ENCODE peak calls at places on chromosome 1, in seven cellular contexts. S, V, C, P, H, B and M are unnamed samples.

GRCh38 chr1:33347650-33347992 is 26.7 kb upstream of the A3GALT2 start:
- DNase-seq in S (no peak), V (no peak), C (no peak), P (peak), H (no peak), B (peak), M (no peak)

GRCh38 chr1:163258181-163258580 is 55.5 kb upstream of the RGS5 start:
- DNase-seq in S (peak), V (no peak), C (no peak), P (no peak), H (no peak), B (no peak), M (no peak)

GRCh38 chr1:62184291-62184690 is 10.4 kb upstream of the L1TD1 start:
- DNase-seq in S (no peak), V (no peak), C (no peak), P (peak), H (no peak), B (no peak), M (no peak)

GRCh38 chr1:29853716-29854330 is 617.5 kb downstream of the PTPRU start:
- DNase-seq in S (no peak), V (no peak), C (no peak), P (no peak), H (no peak), B (no peak), M (no peak)

GRCh38 chr1:226541631-226542622 is 6.6 kb upstream of the STUM start:
- DNase-seq in S (no peak), V (no peak), C (no peak), P (peak), H (no peak), B (peak), M (no peak)

GRCh38 chr1:248756151-248756550 is 592 bp upstream of the LYPD8 start:
- DNase-seq in S (no peak), V (no peak), C (no peak), P (no peak), H (no peak), B (no peak), M (no peak)

GRCh38 chr1:25631750-25632495 is 15.3 kb downstream of the MAN1C1 start:
- DNase-seq in S (no peak), V (no peak), C (no peak), P (no peak), H (no peak), B (peak), M (no peak)

GRCh38 chr1:38741341-38741740 is 118.2 kb downstream of the RRAGC start:
- DNase-seq in S (no peak), V (no peak), C (no peak), P (no peak), H (no peak), B (no peak), M (no peak)

GRCh38 chr1:109547412-109548320 is 749 bp upstream of the GNAI3 start:
- DNase-seq in S (no peak), V (no peak), C (no peak), P (no peak), H (peak), B (peak), M (peak)

GRCh38 chr1:76511226-76511625 is 356.1 kb upstream of the ST6GALNAC5 start:
- DNase-seq in S (no peak), V (no peak), C (no peak), P (no peak), H (no peak), B (no peak), M (no peak)

GRCh38 chr1:200409203-200409760 is 554 bp downstream of the ZNF281 start:
- DNase-seq in S (no peak), V (no peak), C (no peak), P (peak), H (peak), B (peak), M (peak)

GRCh38 chr1:48208251-48208650 is 14.3 kb upstream of the SLC5A9 start:
- DNase-seq in S (no peak), V (no peak), C (no peak), P (no peak), H (no peak), B (no peak), M (no peak)

GRCh38 chr1:154574715-154575114 is 7.1 kb downstream of the CHRNB2 start:
- DNase-seq in S (no peak), V (no peak), C (no peak), P (no peak), H (peak), B (no peak), M (no peak)

GRCh38 chr1:167522246-167522645 is 3.9 kb upstream of the CD247 start:
- DNase-seq in S (no peak), V (no peak), C (no peak), P (no peak), H (no peak), B (no peak), M (no peak)

GRCh38 chr1:22259581-22260282 is 116.8 kb upstream of the WNT4 start:
- DNase-seq in S (no peak), V (no peak), C (no peak), P (peak), H (no peak), B (no peak), M (no peak)

GRCh38 chr1:2044510-2045319 is 5.5 kb upstream of the PRKCZ start:
- DNase-seq in S (no peak), V (peak), C (peak), P (peak), H (peak), B (peak), M (peak)

GRCh38 chr1:148362141-148362929 is 120.8 kb downstream of the PPIAL4G start:
- DNase-seq in S (no peak), V (no peak), C (no peak), P (no peak), H (no peak), B (no peak), M (no peak)

GRCh38 chr1:167455786-167456446 is 62.4 kb downstream of the CD247 start:
- DNase-seq in S (no peak), V (peak), C (no peak), P (no peak), H (peak), B (peak), M (peak)

GRCh38 chr1:72516264-72516663 is 233.9 kb upstream of the NEGR1 start:
- DNase-seq in S (no peak), V (no peak), C (no peak), P (no peak), H (no peak), B (no peak), M (no peak)

GRCh38 chr1:97930472-97930871 is 9.6 kb upstream of the DPYD start:
- DNase-seq in S (no peak), V (no peak), C (no peak), P (no peak), H (no peak), B (no peak), M (no peak)

GRCh38 chr1:156004843-156005593 is 15.7 kb downstream of the SSR2 start:
- DNase-seq in S (no peak), V (no peak), C (no peak), P (no peak), H (no peak), B (no peak), M (no peak)

GRCh38 chr1:12405325-12406217 is 175.7 kb downstream of the VPS13D start:
- DNase-seq in S (no peak), V (no peak), C (peak), P (peak), H (no peak), B (peak), M (no peak)

GRCh38 chr1:14282583-14283186 is 315.8 kb upstream of the KAZN start:
- DNase-seq in S (no peak), V (no peak), C (no peak), P (no peak), H (no peak), B (no peak), M (no peak)

GRCh38 chr1:202170726-202171125 is 10.3 kb upstream of the PTPN7 start:
- DNase-seq in S (no peak), V (no peak), C (no peak), P (no peak), H (no peak), B (no peak), M (no peak)

GRCh38 chr1:24323281-24323680 is 4.1 kb downstream of the GRHL3 start:
- DNase-seq in S (no peak), V (no peak), C (no peak), P (no peak), H (no peak), B (no peak), M (no peak)

GRCh38 chr1:230253150-230253549 is 173.0 kb downstream of the PGBD5 start:
- DNase-seq in S (no peak), V (no peak), C (no peak), P (no peak), H (no peak), B (no peak), M (no peak)

GRCh38 chr1:103525114-103525606 is 339 bp upstream of the RNPC3 start:
- DNase-seq in S (peak), V (peak), C (no peak), P (no peak), H (peak), B (peak), M (peak)

GRCh38 chr1:47434051-47434842 is 3.6 kb upstream of the FOXD2 start:
- DNase-seq in S (no peak), V (no peak), C (peak), P (no peak), H (no peak), B (peak), M (no peak)

GRCh38 chr1:174158767-174159252 is 510 bp upstream of the RABGAP1L start:
- DNase-seq in S (no peak), V (no peak), C (no peak), P (no peak), H (peak), B (no peak), M (no peak)

GRCh38 chr1:221740941-221741363 is 937 bp downstream of the DUSP10 start:
- DNase-seq in S (no peak), V (no peak), C (no peak), P (peak), H (peak), B (no peak), M (no peak)

GRCh38 chr1:156371553-156372264 is 2.7 kb downstream of the RHBG start:
- DNase-seq in S (peak), V (no peak), C (peak), P (peak), H (no peak), B (no peak), M (no peak)

GRCh38 chr1:117828206-117828605 is 101.2 kb downstream of the GDAP2 start:
- DNase-seq in S (no peak), V (no peak), C (peak), P (no peak), H (no peak), B (peak), M (no peak)

GRCh38 chr1:93433407-93433961 is 14.4 kb upstream of the FNBP1L start:
- DNase-seq in S (no peak), V (no peak), C (no peak), P (peak), H (peak), B (no peak), M (no peak)
- TF ChIP-seq CTCF in S (no peak), V (no peak), C (no peak), P (peak), H (peak), B (no peak), M (no peak)

GRCh38 chr1:54125671-54126070 is 27.1 kb downstream of the CDCP2 start:
- DNase-seq in S (no peak), V (no peak), C (no peak), P (peak), H (no peak), B (peak), M (no peak)
- TF ChIP-seq CTCF in S (no peak), V (no peak), C (no peak), P (peak), H (no peak), B (no peak), M (no peak)

GRCh38 chr1:10106241-10106640 is 73.5 kb downstream of the UBE4B start:
- DNase-seq in S (no peak), V (no peak), C (no peak), P (no peak), H (no peak), B (no peak), M (no peak)

GRCh38 chr1:10105484-10105883 is 72.7 kb downstream of the UBE4B start:
- DNase-seq in S (no peak), V (no peak), C (no peak), P (no peak), H (no peak), B (no peak), M (no peak)

GRCh38 chr1:10103193-10103592 is 70.4 kb downstream of the UBE4B start:
- DNase-seq in S (no peak), V (no peak), C (no peak), P (no peak), H (no peak), B (no peak), M (no peak)

GRCh38 chr1:10104844-10105243 is 72.1 kb downstream of the UBE4B start:
- DNase-seq in S (no peak), V (no peak), C (no peak), P (no peak), H (no peak), B (no peak), M (no peak)

DNA sequence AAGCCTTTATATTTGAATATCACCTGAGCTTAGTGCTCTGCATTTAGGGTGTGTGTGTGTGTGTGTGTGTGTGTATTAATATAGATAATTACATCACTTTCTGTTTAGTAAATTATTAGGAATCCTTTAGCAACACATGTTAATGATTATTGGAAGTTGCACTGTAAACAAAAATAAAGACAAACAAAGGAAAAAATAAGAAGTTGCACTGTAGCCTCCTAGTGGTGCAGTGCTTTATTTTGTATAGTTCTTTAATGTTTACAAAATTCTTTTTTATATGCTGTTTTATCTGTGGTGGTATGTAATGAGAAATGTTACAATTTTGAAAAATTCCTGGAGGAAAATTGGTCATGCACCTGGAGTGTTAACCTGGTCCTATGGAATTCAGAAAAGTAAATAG is 69.2 kb downstream of the UBE4B start:
- DNase-seq in S (no peak), V (no peak), C (no peak), P (no peak), H (no peak), B (no peak), M (no peak)
- TF ChIP-seq CTCF in S (no peak), V (no peak), C (no peak), P (peak), H (no peak), B (no peak), M (no peak)

GRCh38 chr1:236560213-236560771 is 36.5 kb downstream of the LGALS8 start:
- DNase-seq in S (no peak), V (no peak), C (no peak), P (no peak), H (no peak), B (no peak), M (no peak)
- TF ChIP-seq CTCF in S (peak), V (no peak), C (no peak), P (no peak), H (no peak), B (no peak), M (no peak)

GRCh38 chr1:80155371-80155770 is 1148.8 kb upstream of the ADGRL4 start:
- DNase-seq in S (no peak), V (no peak), C (no peak), P (no peak), H (no peak), B (no peak), M (no peak)
- TF ChIP-seq CTCF in S (no peak), V (no peak), C (no peak), P (no peak), H (no peak), B (no peak), M (no peak)

GRCh38 chr1:41804176-41804575 is 114.5 kb downstream of the HIVEP3 start:
- DNase-seq in S (no peak), V (no peak), C (no peak), P (no peak), H (peak), B (no peak), M (no peak)
- TF ChIP-seq CTCF in S (no peak), V (no peak), C (no peak), P (no peak), H (no peak), B (no peak), M (no peak)

GRCh38 chr1:228734881-228735801 is at the start of gene RHOU:
- DNase-seq in S (no peak), V (peak), C (peak), P (peak), H (no peak), B (peak), M (peak)
- TF ChIP-seq CTCF in S (no peak), V (no peak), C (peak), P (peak), H (no peak), B (peak), M (peak)